ENCODE peak calls at places on chromosomes 1 and 21, in four cellular contexts. Z, W, P and A are unnamed samples.

GRCh38 chr1:109815809-109816791 is 52.4 kb upstream of the EPS8L3 start:
- DNase-seq in Z (no peak), W (no peak), P (no peak), A (peak)

GRCh38 chr21:37915516-37915915 is 741 bp downstream of the KCNJ6 start:
- DNase-seq in Z (no peak), W (no peak), P (no peak), A (no peak)

GRCh38 chr1:209896346-209896745 is 41.7 kb upstream of the SYT14 start:
- DNase-seq in Z (no peak), W (no peak), P (no peak), A (no peak)

GRCh38 chr1:158362501-158362900 is 8.8 kb downstream of the CD1E start:
- DNase-seq in Z (no peak), W (no peak), P (no peak), A (no peak)

GRCh38 chr21:46477765-46478164 is 19.1 kb downstream of the DIP2A start:
- DNase-seq in Z (no peak), W (no peak), P (no peak), A (no peak)

GRCh38 chr1:9183898-9184297 is 50.7 kb upstream of the H6PD start:
- DNase-seq in Z (no peak), W (no peak), P (no peak), A (no peak)

GRCh38 chr1:10900265-10900651 is 103.8 kb upstream of the CASZ1 start:
- DNase-seq in Z (no peak), W (no peak), P (no peak), A (no peak)

GRCh38 chr1:165143437-165144065 is 213.0 kb downstream of the LMX1A start:
- DNase-seq in Z (no peak), W (no peak), P (no peak), A (no peak)

GRCh38 chr1:149883598-149884247 is 15.6 kb upstream of the BOLA1 start:
- DNase-seq in Z (no peak), W (no peak), P (no peak), A (peak)

GRCh38 chr1:61674221-61674620 is 50.7 kb downstream of the TM2D1 start:
- DNase-seq in Z (no peak), W (no peak), P (no peak), A (no peak)

GRCh38 chr1:17369466-17369865 is 2.5 kb upstream of the PADI6 start:
- DNase-seq in Z (no peak), W (no peak), P (no peak), A (no peak)

GRCh38 chr1:220123889-220124288 is 30.0 kb downstream of the IARS2 start:
- DNase-seq in Z (no peak), W (no peak), P (peak), A (no peak)

GRCh38 chr1:32754282-32755097 is 51.9 kb upstream of the SYNC start:
- DNase-seq in Z (no peak), W (no peak), P (no peak), A (peak)
- TF ChIP-seq POLR2A in Z (no peak), W (no peak), P (no peak), A (no peak)

GRCh38 chr1:214331180-214331579 is 50.2 kb downstream of the SMYD2 start:
- DNase-seq in Z (peak), W (no peak), P (no peak), A (no peak)
- TF ChIP-seq CTCF in Z (no peak), W (no peak), P (no peak), A (no peak)

GRCh38 chr1:67430358-67431155 is at the start of gene SERBP1:
- DNase-seq in Z (peak), W (peak), P (peak), A (peak)
- TF ChIP-seq POLR2A in Z (peak), W (peak), P (peak), A (no peak)

GRCh38 chr1:199671684-199672083 is 355.8 kb upstream of the NR5A2 start:
- DNase-seq in Z (no peak), W (no peak), P (no peak), A (no peak)

DNA sequence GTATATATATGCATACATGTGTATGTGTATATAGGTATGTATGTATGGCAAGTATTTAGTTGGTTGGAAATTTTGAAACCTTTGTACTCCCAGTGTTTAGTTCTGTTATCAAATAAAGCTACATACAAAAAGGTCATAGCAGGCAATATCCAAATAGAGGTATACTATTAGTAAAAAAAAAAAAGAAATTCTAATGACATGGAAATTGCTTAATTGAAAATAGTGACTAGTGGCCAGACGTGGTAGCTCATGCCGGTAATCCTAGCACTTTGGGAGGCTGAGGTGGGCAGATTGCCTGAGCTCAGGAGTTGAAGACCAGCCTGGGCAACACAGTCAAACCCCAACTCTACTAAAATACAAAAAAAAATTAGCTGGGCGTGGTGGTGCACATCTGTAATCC is 351.6 kb upstream of the NR5A2 start:
- DNase-seq in Z (no peak), W (no peak), P (no peak), A (no peak)
- TF ChIP-seq CTCF in Z (no peak), W (no peak), P (no peak), A (no peak)

DNA sequence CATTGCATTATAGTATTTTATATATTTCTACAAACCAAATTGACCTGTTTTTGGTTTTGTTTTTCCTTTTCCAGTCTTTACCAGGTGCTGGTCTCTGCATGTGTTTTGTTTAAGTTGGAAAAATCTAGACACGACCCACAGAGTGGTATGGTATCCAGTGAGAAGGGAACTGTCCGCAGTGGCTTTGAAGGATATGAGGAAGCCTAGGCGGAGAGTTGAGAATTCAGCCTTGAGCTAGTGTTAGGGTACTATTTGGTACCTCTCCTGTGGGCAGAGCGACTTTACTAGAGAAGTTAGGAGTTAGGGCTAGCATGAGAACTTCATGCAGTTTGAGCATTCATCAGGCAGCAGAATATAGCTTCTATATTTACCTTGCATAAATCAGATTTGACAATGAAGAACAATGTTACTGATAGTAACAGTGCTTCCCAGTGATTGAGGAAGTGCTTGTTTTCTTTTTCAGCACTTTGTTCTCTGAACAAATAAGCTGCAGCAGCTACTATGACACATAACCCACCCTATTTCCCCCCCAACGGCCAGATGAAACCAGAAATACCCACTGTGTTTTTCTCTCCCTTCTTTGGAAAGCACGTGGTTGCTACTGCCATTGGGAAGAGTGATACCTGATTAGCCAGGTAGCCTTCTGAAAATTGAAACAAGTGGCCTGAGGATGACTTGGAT is 19.0 kb downstream of the MRPS6 start:
- DNase-seq in Z (no peak), W (no peak), P (no peak), A (no peak)
- TF ChIP-seq POLR2A in Z (no peak), W (no peak), P (no peak), A (no peak)

DNA sequence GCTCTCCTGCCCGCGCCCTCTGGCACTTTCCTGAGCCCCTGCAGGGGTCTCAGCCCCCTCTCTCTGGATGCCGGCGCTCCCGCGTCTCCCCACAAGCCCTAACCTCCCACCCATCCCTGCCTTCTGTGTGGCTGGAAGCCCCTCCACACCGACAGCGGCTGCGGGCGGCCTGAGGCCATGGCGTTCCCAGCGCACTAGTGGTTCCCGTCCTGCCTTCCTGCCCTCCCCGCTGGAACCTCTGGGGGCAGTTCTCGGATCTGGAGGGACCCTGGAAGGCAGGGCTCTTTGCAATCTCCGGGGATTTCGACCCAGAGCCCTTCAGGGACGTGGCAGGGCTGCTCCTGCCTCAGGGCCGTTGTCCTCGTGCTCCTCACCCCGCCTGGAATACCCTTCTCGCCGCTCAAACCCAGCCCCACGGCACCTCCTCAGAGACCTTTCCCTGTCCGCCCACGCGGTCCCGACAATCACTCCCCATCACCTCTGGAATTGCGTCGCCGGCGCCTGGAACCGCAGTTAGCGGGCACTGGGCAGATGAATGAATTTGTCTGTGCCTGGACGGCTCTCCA is 493 bp upstream of the ESPN start:
- DNase-seq in Z (no peak), W (no peak), P (no peak), A (no peak)
- TF ChIP-seq CTCF in Z (no peak), W (no peak), P (no peak), A (no peak)

GRCh38 chr1:19479351-19480120 is 5.8 kb downstream of the CAPZB start:
- DNase-seq in Z (no peak), W (no peak), P (no peak), A (no peak)

GRCh38 chr1:19478241-19478780 is 7.0 kb downstream of the CAPZB start:
- DNase-seq in Z (no peak), W (no peak), P (no peak), A (no peak)

GRCh38 chr1:19476440-19477190 is 8.7 kb downstream of the CAPZB start:
- DNase-seq in Z (no peak), W (no peak), P (no peak), A (no peak)

GRCh38 chr1:19480282-19480681 is 5.1 kb downstream of the CAPZB start:
- DNase-seq in Z (no peak), W (no peak), P (no peak), A (no peak)

DNA sequence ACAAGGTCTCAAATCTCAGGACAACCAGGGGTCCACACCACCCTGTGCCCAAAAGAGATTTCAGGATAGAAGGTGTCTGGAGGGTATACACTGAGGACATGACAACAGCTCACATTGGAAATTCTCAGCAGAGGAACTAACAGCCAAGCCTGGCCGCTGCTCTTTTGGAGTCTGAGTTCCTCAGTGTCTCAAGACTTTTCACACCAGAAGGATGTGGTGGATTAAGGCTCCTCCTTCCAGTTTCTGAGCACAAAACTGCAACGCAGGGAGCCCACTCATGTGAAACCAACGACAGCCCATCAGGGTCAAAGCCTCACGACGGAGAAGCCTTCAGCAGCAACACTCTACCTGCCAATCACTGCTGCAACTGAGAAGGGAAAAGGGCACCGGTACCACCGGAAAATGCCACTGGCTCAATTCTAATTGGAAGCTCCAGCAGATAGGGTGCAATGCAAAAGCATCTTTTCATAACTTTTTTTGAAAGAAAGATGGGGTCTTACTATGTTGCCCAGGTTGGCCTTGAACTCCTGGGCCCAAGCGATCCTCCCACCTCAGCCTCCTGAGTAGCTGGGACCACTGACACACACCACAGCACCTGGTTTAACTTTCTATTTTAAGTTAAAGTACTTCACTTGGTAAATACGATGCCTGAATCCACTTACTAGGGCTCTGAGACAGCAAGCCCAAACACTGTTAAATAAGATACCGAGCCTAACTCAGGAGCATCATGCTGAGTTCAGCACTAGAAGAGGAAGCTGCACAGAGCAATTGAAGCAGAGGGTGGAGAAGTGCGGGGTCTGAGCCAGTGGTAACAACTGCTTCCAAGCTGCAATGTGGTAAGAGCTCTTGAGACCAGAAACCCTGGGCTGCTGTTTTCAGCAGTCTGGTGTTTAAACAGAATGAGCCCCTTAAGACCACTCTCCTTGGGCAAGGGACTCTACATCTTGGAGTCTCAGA is 7.8 kb downstream of the CAPZB start:
- DNase-seq in Z (no peak), W (no peak), P (no peak), A (no peak)
- TF ChIP-seq POLR2A in Z (no peak), W (no peak), P (no peak), A (no peak)